ENCODE peak calls at places on chromosome 3, in nine cellular contexts. A is sigmoid colon, H is WERI-Rb-1, S is HCT116, B is stomach, F is upper lobe of right lung, O is cardiac muscle cell, J is RWPE1, D is H9. M is an unnamed sample.
A peak's percentile ranks its signal among the peaks of the same experiment; 100 is the strongest.

GRCh38 chr3:45987368-45988099 is 8.1 kb downstream of the FYCO1 start:
- DNase-seq in B (no peak), O (no peak), D (no peak), J (no peak), A (peak; percentile 84), S (no peak), F (no peak), H (no peak), M (no peak)

GRCh38 chr3:47007001-47007400 is 27.5 kb downstream of the NBEAL2 start:
- DNase-seq in H (no peak), O (no peak), B (no peak), F (peak; percentile 53), J (no peak), A (no peak), D (no peak), S (no peak), M (no peak)

GRCh38 chr3:159824341-159824740 is 164.3 kb upstream of the IL12A start:
- DNase-seq in S (peak; percentile 56), J (peak; percentile 93), O (peak; percentile 30), F (no peak), H (no peak), D (no peak), B (no peak), A (no peak), M (no peak)

GRCh38 chr3:100682056-100682853 is 27.0 kb upstream of the TFG start:
- DNase-seq in A (no peak), J (no peak), D (no peak), H (no peak), S (no peak), B (no peak), O (no peak), F (peak; percentile 75), M (no peak)

GRCh38 chr3:4472766-4473165 is 5.7 kb upstream of the SUMF1 start:
- DNase-seq in F (no peak), H (no peak), J (no peak), A (no peak), S (no peak), D (no peak), O (no peak), B (no peak), M (no peak)

GRCh38 chr3:24165583-24165982 is 220.5 kb downstream of the NR1D2 start:
- DNase-seq in B (no peak), O (no peak), A (no peak), J (no peak), D (no peak), H (peak; percentile 76), S (no peak), F (no peak), M (no peak)

GRCh38 chr3:111932962-111933361 is 45.9 kb upstream of the ABHD10 start:
- DNase-seq in F (no peak), O (no peak), H (no peak), A (no peak), S (no peak), D (no peak), J (no peak), B (no peak), M (no peak)

GRCh38 chr3:142319094-142319493 is 93.7 kb upstream of the GK5 start:
- DNase-seq in O (no peak), S (no peak), J (no peak), A (no peak), F (no peak), H (no peak), D (no peak), B (no peak), M (no peak)

GRCh38 chr3:110677506-110677905 is 394.1 kb upstream of the NECTIN3 start:
- DNase-seq in D (no peak), F (no peak), J (no peak), O (no peak), S (no peak), B (no peak), H (no peak), A (no peak), M (no peak)

GRCh38 chr3:149310796-149311534 is 22.5 kb downstream of the TM4SF18 start:
- DNase-seq in F (no peak), J (no peak), H (no peak), O (no peak), S (no peak), B (no peak), A (no peak), D (no peak), M (no peak)

GRCh38 chr3:52685705-52686691 is at the start of the genes GNL3 and PBRM1:
- DNase-seq in F (peak; percentile 97), B (peak; percentile 95), D (peak; percentile 92), S (peak; percentile 91), A (peak; percentile 96), H (peak; percentile 93), O (peak; percentile 97), J (peak; percentile 86), M (peak; percentile 94)

GRCh38 chr3:185528481-185529009 is 23.8 kb downstream of the LIPH start:
- DNase-seq in D (no peak), O (no peak), J (no peak), S (no peak), F (no peak), A (no peak), B (no peak), H (no peak), M (peak; percentile 23)

GRCh38 chr3:177904661-177905060 is 631.6 kb upstream of the KCNMB2 start:
- DNase-seq in H (no peak), O (no peak), A (no peak), D (no peak), J (no peak), B (no peak), S (no peak), F (no peak), M (no peak)

GRCh38 chr3:179299316-179299715 is 23.5 kb upstream of the ZNF639 start:
- DNase-seq in H (no peak), D (no peak), O (no peak), J (no peak), B (no peak), A (no peak), S (no peak), F (no peak), M (no peak)

GRCh38 chr3:66499881-66500574 is 794 bp downstream of the LRIG1 start:
- DNase-seq in O (peak; percentile 58), D (no peak), A (peak; percentile 79), S (no peak), J (no peak), B (peak; percentile 34), F (peak; percentile 80), H (peak; percentile 31), M (peak; percentile 55)

GRCh38 chr3:77464106-77464688 is 424.3 kb downstream of the ROBO2 start:
- DNase-seq in J (no peak), H (no peak), B (no peak), D (no peak), S (no peak), F (no peak), A (no peak), O (no peak), M (no peak)

GRCh38 chr3:101850327-101851048 is 1.2 kb downstream of the NFKBIZ start:
- DNase-seq in A (no peak), J (no peak), D (no peak), O (no peak), B (no peak), S (no peak), H (no peak), F (no peak), M (no peak)

GRCh38 chr3:194275721-194276120 is 75.4 kb downstream of the CPN2 start:
- DNase-seq in H (no peak), D (peak; percentile 41), F (peak; percentile 9), A (peak; percentile 58), B (no peak), S (no peak), O (no peak), J (no peak), M (no peak)
- H3K27ac ChIP-seq in H (no peak overlapping the region), D (no peak overlapping the region), F (no peak overlapping the region), A (peak overlapping the region; percentile 92), B (no peak overlapping the region), S (peak overlapping the region; percentile 76), O (no peak overlapping the region), J (peak overlapping the region; percentile 74), M (no peak overlapping the region)

GRCh38 chr3:44228894-44229293 is 12.8 kb upstream of the TOPAZ1 start:
- DNase-seq in F (no peak), O (no peak), H (no peak), J (no peak), A (no peak), D (no peak), B (no peak), S (no peak), M (no peak)

GRCh38 chr3:44223274-44223673 is 18.4 kb upstream of the TOPAZ1 start:
- DNase-seq in D (no peak), S (no peak), F (no peak), B (no peak), J (no peak), A (no peak), H (no peak), O (no peak), M (no peak)

GRCh38 chr3:44232407-44232806 is 9.3 kb upstream of the TOPAZ1 start:
- DNase-seq in B (no peak), S (no peak), D (no peak), F (no peak), H (no peak), A (no peak), J (no peak), O (no peak), M (no peak)

DNA sequence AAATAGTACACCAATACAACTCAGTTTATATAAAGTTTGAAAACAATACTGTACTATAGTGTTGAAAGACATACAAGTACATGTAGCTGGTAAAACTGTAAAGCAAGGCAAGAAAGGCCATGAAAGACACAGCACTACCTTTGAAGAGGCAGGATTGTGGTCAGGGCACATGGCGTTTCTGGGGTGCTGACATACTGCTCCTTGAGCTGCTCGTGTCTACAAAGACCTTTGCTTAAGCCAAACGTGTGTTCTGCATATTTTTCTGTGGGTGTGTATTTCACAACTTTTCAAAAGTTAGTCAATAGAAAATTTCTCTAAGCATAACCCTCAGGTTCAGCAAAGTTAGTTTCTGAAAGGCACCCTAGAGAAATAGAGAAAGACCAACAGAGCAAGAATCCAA is 14.1 kb upstream of the TOPAZ1 start:
- DNase-seq in D (no peak), H (no peak), S (no peak), F (no peak), A (no peak), O (no peak), J (no peak), B (no peak), M (no peak)
- H3K27ac ChIP-seq in D (no peak overlapping the region), H (no peak overlapping the region), S (no peak overlapping the region), F (no peak overlapping the region), A (no peak overlapping the region), O (no peak overlapping the region), J (no peak overlapping the region), B (no peak overlapping the region), M (no peak overlapping the region)

GRCh38 chr3:11212301-11212613 is 58.0 kb downstream of the HRH1 start:
- DNase-seq in H (no peak), S (peak; percentile 13), D (no peak), B (peak; percentile 10), J (peak; percentile 42), O (no peak), A (peak; percentile 40), F (no peak), M (no peak)
- H3K27ac ChIP-seq in H (no peak overlapping the region), S (peak overlapping the region; percentile 18), D (no peak overlapping the region), B (no peak overlapping the region), J (peak overlapping the region; percentile 93), O (no peak overlapping the region), A (peak overlapping the region; percentile 91), F (no peak overlapping the region), M (no peak overlapping the region)

DNA sequence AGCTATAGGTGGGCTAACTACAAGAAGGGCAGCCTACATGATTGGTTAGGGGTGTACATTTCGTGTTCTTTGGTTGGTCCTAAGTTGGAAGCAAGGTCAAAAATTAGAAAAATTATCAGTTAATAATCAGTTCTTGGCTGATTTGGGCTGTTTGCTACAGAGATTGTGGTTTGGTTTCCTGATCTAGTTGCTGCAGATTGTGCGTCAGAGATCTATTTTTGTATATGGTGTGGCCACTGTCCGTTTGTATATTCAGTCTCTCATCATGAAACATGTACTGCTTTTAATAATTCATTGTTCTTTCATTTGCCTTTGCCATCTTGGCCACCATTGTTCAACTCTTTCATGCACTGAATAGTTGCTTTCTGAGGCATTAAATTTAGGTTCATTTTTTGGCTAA is 80.9 kb downstream of the LRRC3B start:
- DNase-seq in A (no peak), S (no peak), D (no peak), J (no peak), O (no peak), B (no peak), H (no peak), F (no peak), M (no peak)
- H3K27ac ChIP-seq in A (no peak overlapping the region), S (no peak overlapping the region), D (no peak overlapping the region), J (no peak overlapping the region), O (no peak overlapping the region), B (no peak overlapping the region), H (no peak overlapping the region), F (no peak overlapping the region), M (no peak overlapping the region)